ENCODE peak calls at places on chromosomes 5 and 9, in six cellular contexts. C, B, X, F, R and O are unnamed samples. For H3K36me3, the result is how much of the 10 kb centered on the place peaks cover.

GRCh38 chr5:149314571-149315111 is 30.7 kb upstream of the GRPEL2 start:
- DNase-seq in R (no peak), X (no peak), C (no peak), B (no peak), F (no peak), O (no peak)

GRCh38 chr5:24232929-24233328 is 411.8 kb downstream of the CDH10 start:
- DNase-seq in R (no peak), F (no peak), C (no peak), B (no peak), X (no peak), O (no peak)

GRCh38 chr5:81657386-81657785 is 93.5 kb downstream of the SSBP2 start:
- DNase-seq in X (no peak), B (peak), F (no peak), C (no peak), R (no peak), O (peak)

GRCh38 chr5:11182441-11183080 is 421.5 kb upstream of the DAP start:
- DNase-seq in F (peak), C (no peak), R (peak), B (no peak), X (no peak), O (peak)

GRCh38 chr9:69279084-69279729 is 45.8 kb upstream of the ENTREP1 start:
- DNase-seq in F (no peak), B (no peak), R (no peak), X (no peak), C (no peak), O (no peak)

GRCh38 chr5:131096774-131097695 is 68.0 kb downstream of the HINT1 start:
- DNase-seq in R (no peak), C (no peak), B (peak), X (no peak), F (no peak), O (peak)

GRCh38 chr5:89301572-89302025 is 418.6 kb upstream of the MEF2C start:
- DNase-seq in R (no peak), X (no peak), C (no peak), B (no peak), F (no peak), O (no peak)

GRCh38 chr5:65172486-65173129 is 309.1 kb downstream of the ADAMTS6 start:
- DNase-seq in F (no peak), R (no peak), C (no peak), B (peak), X (no peak), O (peak)

GRCh38 chr5:124194282-124194681 is 552.2 kb downstream of the ZNF608 start:
- DNase-seq in R (no peak), B (no peak), C (no peak), F (no peak), X (no peak), O (no peak)

GRCh38 chr9:122135529-122135859 is 24.1 kb downstream of the NDUFA8 start:
- DNase-seq in X (no peak), B (no peak), C (no peak), R (no peak), F (no peak), O (no peak)

GRCh38 chr5:163478126-163478981 is 17.9 kb downstream of the HMMR start:
- DNase-seq in B (peak), X (no peak), R (no peak), C (no peak), F (no peak), O (peak)

GRCh38 chr9:131798166-131798565 is 58.3 kb upstream of the RAPGEF1 start:
- DNase-seq in F (peak), C (no peak), R (no peak), B (no peak), X (no peak), O (no peak)

GRCh38 chr5:172564187-172564586 is 76.9 kb upstream of the NEURL1B start:
- DNase-seq in F (no peak), C (no peak), B (no peak), R (peak), X (peak), O (peak)

GRCh38 chr5:137206030-137206715 is 293.0 kb downstream of the SPOCK1 start:
- DNase-seq in F (no peak), R (no peak), X (no peak), B (peak), C (no peak), O (peak)

GRCh38 chr5:172498431-172499129 is 44.3 kb upstream of the SH3PXD2B start:
- DNase-seq in X (no peak), C (no peak), F (no peak), R (no peak), B (no peak), O (no peak)

GRCh38 chr5:79794347-79794746 is 104.7 kb downstream of the CMYA5 start:
- DNase-seq in B (no peak), F (no peak), R (no peak), X (no peak), C (no peak), O (no peak)

GRCh38 chr9:128947423-128948310 is at the start of the genes DOLK and NUP188:
- DNase-seq in F (peak), B (peak), C (peak), R (peak), X (peak), O (peak)

GRCh38 chr9:123044556-123044955 is 11.1 kb downstream of the GPR21 start:
- DNase-seq in F (no peak), R (no peak), X (no peak), C (no peak), B (peak), O (peak)

GRCh38 chr9:137812356-137813023 is 65.1 kb upstream of the CACNA1B start:
- DNase-seq in C (no peak), X (peak), F (no peak), R (no peak), B (no peak), O (no peak)
- H3K36me3 ChIP-seq in C (half or more), X (under half), F (under half), R (under half), B (under half), O (under half)

GRCh38 chr5:14598225-14598624 is 16.6 kb downstream of the OTULINL start:
- DNase-seq in B (no peak), C (no peak), X (no peak), F (no peak), R (no peak), O (no peak)

GRCh38 chr5:14595189-14595588 is 13.6 kb downstream of the OTULINL start:
- DNase-seq in F (no peak), B (no peak), R (no peak), X (no peak), C (no peak), O (no peak)

GRCh38 chr5:14597080-14597479 is 15.5 kb downstream of the OTULINL start:
- DNase-seq in B (no peak), X (no peak), F (no peak), C (no peak), R (no peak), O (no peak)

GRCh38 chr5:14594378-14595074 is 12.9 kb downstream of the OTULINL start:
- DNase-seq in F (no peak), C (no peak), X (no peak), B (no peak), R (no peak), O (no peak)

DNA sequence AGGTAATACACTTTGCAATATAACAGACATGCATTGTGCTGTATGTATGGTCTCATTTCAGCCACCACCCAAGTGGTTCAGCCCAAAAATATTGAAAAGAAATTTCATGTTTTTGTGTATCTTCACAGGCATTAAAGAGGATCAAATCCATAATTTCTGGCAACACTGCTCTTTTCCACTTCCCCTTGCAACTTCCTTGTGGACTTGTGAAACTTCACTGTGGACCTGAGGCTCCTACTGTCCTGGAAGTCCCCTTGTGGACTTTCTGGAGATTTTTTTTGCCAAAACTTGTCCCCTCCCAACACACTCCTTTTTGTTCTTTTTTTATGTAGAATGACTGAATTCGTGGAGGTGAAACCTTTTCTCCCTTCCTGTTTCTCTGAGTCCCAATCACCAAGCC is 14.3 kb downstream of the OTULINL start:
- DNase-seq in R (no peak), X (no peak), B (no peak), F (no peak), C (no peak), O (no peak)
- H3K4me3 ChIP-seq in R (no peak), X (no peak), B (no peak), F (no peak), C (no peak), O (no peak)

GRCh38 chr5:126492939-126493338 is 69.7 kb downstream of the GRAMD2B start:
- DNase-seq in R (no peak), F (no peak), C (no peak), B (no peak), X (no peak), O (no peak)
- H3K36me3 ChIP-seq in R (under half), F (under half), C (half or more), B (under half), X (under half), O (under half)

DNA sequence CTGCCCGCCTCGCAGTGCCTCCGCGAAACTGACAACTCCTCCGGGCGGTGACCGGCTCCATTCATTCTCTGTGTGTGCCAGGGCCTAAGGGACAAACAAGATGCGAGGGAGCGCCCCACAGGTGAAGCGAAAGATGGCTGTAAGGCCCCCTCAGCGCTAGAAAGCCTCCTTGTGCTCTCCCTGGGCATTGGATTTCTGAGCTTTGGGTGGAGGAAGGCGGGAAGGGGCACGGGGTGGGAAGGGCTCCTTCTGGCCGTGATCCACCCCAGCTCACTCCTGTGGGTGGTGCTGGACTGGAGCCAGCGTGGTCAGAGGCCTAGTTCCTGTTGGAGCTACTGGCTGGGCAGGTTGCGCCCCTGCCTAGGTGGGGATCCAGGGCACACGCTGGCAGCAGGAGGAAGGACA is 943 bp downstream of the GALNT12 start:
- DNase-seq in F (no peak), C (no peak), B (no peak), X (peak), R (peak), O (no peak)
- H3K4me3 ChIP-seq in F (peak), C (peak), B (peak), X (peak), R (peak), O (peak)

GRCh38 chr5:1053391-1054017 is 44.9 kb downstream of the NKD2 start:
- DNase-seq in B (no peak), C (no peak), R (no peak), X (peak), F (no peak), O (no peak)
- H3K36me3 ChIP-seq in B (under half), C (half or more), R (under half), X (under half), F (under half), O (under half)

GRCh38 chr5:12902611-12903010 is 998.4 kb upstream of the CTNND2 start:
- DNase-seq in B (no peak), C (no peak), R (no peak), X (no peak), F (no peak), O (no peak)
- H3K4me3 ChIP-seq in B (no peak), C (no peak), R (no peak), X (no peak), F (no peak), O (no peak)

GRCh38 chr5:176391479-176391878 is 2.9 kb downstream of the HIGD2A start:
- DNase-seq in R (peak), B (no peak), C (no peak), F (no peak), X (peak), O (no peak)
- H3K36me3 ChIP-seq in R (under half), B (under half), C (half or more), F (under half), X (under half), O (under half)

GRCh38 chr5:140632366-140633080 is 452 bp downstream of the CD14 start:
- DNase-seq in R (no peak), B (peak), X (peak), F (no peak), C (peak), O (peak)

GRCh38 chr5:140631063-140631462 is 1.9 kb downstream of the CD14 start:
- DNase-seq in X (no peak), F (no peak), R (no peak), C (no peak), B (no peak), O (no peak)

GRCh38 chr5:140633081-140633471 is at the start of gene CD14:
- DNase-seq in B (peak), X (peak), F (no peak), R (peak), C (peak), O (peak)

GRCh38 chr5:140630296-140630695 is 2.7 kb downstream of the CD14 start:
- DNase-seq in C (no peak), F (no peak), X (no peak), R (peak), B (peak), O (peak)

GRCh38 chr5:140631831-140632365 is 1.1 kb downstream of the CD14 start:
- DNase-seq in C (no peak), R (no peak), B (no peak), X (peak), F (no peak), O (no peak)
- H3K4me3 ChIP-seq in C (peak), R (no peak), B (peak), X (peak), F (no peak), O (peak)

GRCh38 chr5:116472274-116472673 is 102.3 kb downstream of the SEMA6A start:
- DNase-seq in R (no peak), F (no peak), X (no peak), B (no peak), C (no peak), O (no peak)

GRCh38 chr5:116467444-116467843 is 107.2 kb downstream of the SEMA6A start:
- DNase-seq in R (no peak), B (no peak), X (no peak), C (no peak), F (no peak), O (no peak)

GRCh38 chr5:116465411-116465810 is 109.2 kb downstream of the SEMA6A start:
- DNase-seq in B (no peak), F (no peak), X (no peak), R (no peak), C (no peak), O (no peak)

GRCh38 chr5:116466740-116467139 is 107.9 kb downstream of the SEMA6A start:
- DNase-seq in X (no peak), B (no peak), R (no peak), C (no peak), F (no peak), O (no peak)

DNA sequence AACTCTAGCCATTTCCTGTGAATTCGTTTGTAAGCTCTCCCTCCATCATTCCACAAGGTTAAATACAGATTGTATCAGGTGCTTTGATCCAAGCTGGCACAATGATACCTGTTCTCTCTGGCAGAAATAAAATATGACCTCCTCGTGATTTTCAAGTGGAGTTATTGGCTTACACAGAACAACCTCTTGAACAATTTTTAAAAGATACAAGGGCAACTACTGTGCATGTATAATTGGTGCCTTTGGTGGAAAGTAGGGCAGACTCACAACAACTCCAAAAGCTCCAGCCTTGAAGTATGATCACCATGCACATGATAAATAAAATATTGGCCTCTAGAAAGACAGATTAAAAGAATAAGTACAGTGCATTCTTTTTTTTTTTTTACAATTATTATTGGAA is 106.0 kb downstream of the SEMA6A start:
- DNase-seq in R (no peak), B (no peak), X (no peak), C (no peak), F (no peak), O (no peak)
- H3K36me3 ChIP-seq in R (under half), B (under half), X (under half), C (under half), F (under half), O (under half)